ENCODE peak calls at places on chromosomes 16 and 17, in seven cellular contexts. I is fibroblast of pulmonary artery; D is NCI-H82; Y is caudate nucleus; R is A549; L is GM04504; V is activated CD4-positive, alpha-beta T cell treated with anti-CD3 and anti-CD28 coated beads for 4 hours. J is an unnamed sample.

GRCh38 chr16:65064131-65064530 is 57.7 kb downstream of the CDH11 start:
- DNase-seq in V (no peak), D (no peak), R (no peak), I (no peak), Y (no peak), L (no peak), J (no peak)

GRCh38 chr16:19330801-19331484 is 45.4 kb downstream of the CLEC19A start:
- DNase-seq in L (no peak), I (no peak), Y (peak; percentile 13), D (no peak), V (no peak), R (peak; percentile 67), J (peak; percentile 8)

GRCh38 chr17:15000661-15001060 is 264.5 kb downstream of the PMP22 start:
- DNase-seq in L (no peak), I (no peak), V (no peak), D (no peak), Y (no peak), R (no peak), J (no peak)

GRCh38 chr17:40341808-40342574 is 22.5 kb downstream of the GJD3 start:
- DNase-seq in Y (peak; percentile 72), I (peak; percentile 71), R (peak; percentile 72), V (no peak), L (no peak), D (peak; percentile 86), J (peak; percentile 63)

GRCh38 chr17:29760771-29761682 is 138.3 kb upstream of the CORO6 start:
- DNase-seq in V (peak; percentile 84), L (peak; percentile 77), D (peak; percentile 83), Y (peak; percentile 75), R (peak; percentile 88), I (peak; percentile 89), J (peak; percentile 49)

GRCh38 chr17:68738044-68738443 is 136.9 kb upstream of the FAM20A start:
- DNase-seq in V (no peak), R (no peak), L (no peak), D (no peak), Y (no peak), I (peak; percentile 29), J (no peak)

GRCh38 chr17:36512641-36513040 is 22.0 kb downstream of the MYO19 start:
- DNase-seq in L (no peak), R (no peak), D (no peak), I (no peak), Y (no peak), V (no peak), J (no peak)

GRCh38 chr17:21313320-21313719 is 28.8 kb downstream of the MAP2K3 start:
- DNase-seq in Y (no peak), L (no peak), R (no peak), V (no peak), I (no peak), D (no peak), J (no peak)

GRCh38 chr16:20675488-20676267 is 21.8 kb downstream of the ACSM1 start:
- DNase-seq in R (no peak), Y (no peak), D (no peak), L (no peak), V (peak; percentile 8), I (peak; percentile 44), J (no peak)

GRCh38 chr17:52158450-52159042 is at the start of gene CA10:
- DNase-seq in D (peak; percentile 63), Y (no peak), L (no peak), V (no peak), R (no peak), I (no peak), J (peak; percentile 90)

GRCh38 chr17:68011199-68011665 is 15.0 kb upstream of the C17orf58 start:
- DNase-seq in I (peak; percentile 28), L (no peak), V (peak; percentile 54), Y (peak; percentile 8), R (peak; percentile 71), D (peak; percentile 63), J (no peak)

GRCh38 chr16:85627102-85627834 is 14.1 kb downstream of the GSE1 start:
- DNase-seq in D (no peak), R (no peak), Y (no peak), L (no peak), V (no peak), I (no peak), J (no peak)

GRCh38 chr17:44872131-44872768 is 24.6 kb downstream of the HIGD1B start:
- DNase-seq in L (no peak), Y (no peak), V (no peak), R (no peak), D (no peak), I (peak; percentile 29), J (peak; percentile 32)

GRCh38 chr17:76905836-76906235 is 37.6 kb downstream of the MGAT5B start:
- DNase-seq in R (no peak), I (no peak), L (no peak), Y (no peak), D (no peak), V (no peak), J (no peak)

GRCh38 chr17:78358538-78359215 is 1.2 kb downstream of the SOCS3 start:
- DNase-seq in V (peak; percentile 17), R (peak; percentile 82), D (peak; percentile 48), Y (no peak), L (no peak), I (peak; percentile 64), J (no peak)

GRCh38 chr17:67754001-67754400 is 36.3 kb downstream of the NOL11 start:
- DNase-seq in V (no peak), L (no peak), I (no peak), D (no peak), R (no peak), Y (no peak), J (no peak)

GRCh38 chr17:47907932-47908562 is 12.0 kb downstream of the SP2 start:
- DNase-seq in D (no peak), L (no peak), R (no peak), I (no peak), V (no peak), Y (no peak), J (no peak)

GRCh38 chr16:50602531-50603205 is 54.5 kb downstream of the NKD1 start:
- DNase-seq in L (no peak), I (no peak), D (no peak), V (peak; percentile 34), Y (no peak), R (no peak), J (peak; percentile 24)

GRCh38 chr17:6551909-6552768 is 4.2 kb downstream of the PITPNM3 start:
- DNase-seq in D (no peak), R (no peak), Y (no peak), I (no peak), V (no peak), L (no peak), J (peak; percentile 66)

GRCh38 chr16:21664801-21665492 is 1.2 kb downstream of the OTOA start:
- DNase-seq in I (no peak), Y (no peak), L (no peak), D (no peak), R (no peak), V (no peak), J (no peak)

GRCh38 chr16:89563639-89564392 is 3.3 kb downstream of the RPL13 start:
- DNase-seq in Y (no peak), D (no peak), I (no peak), V (no peak), R (no peak), L (no peak), J (no peak)

GRCh38 chr17:77600346-77600745 is 358.2 kb upstream of the TNRC6C start:
- DNase-seq in I (no peak), Y (no peak), D (no peak), V (no peak), L (no peak), R (no peak), J (no peak)

GRCh38 chr16:71407731-71408130 is 34.1 kb downstream of the TLE7 start:
- DNase-seq in I (no peak), L (no peak), R (no peak), Y (no peak), V (no peak), D (no peak), J (no peak)

GRCh38 chr16:69109486-69110270 is 4.2 kb downstream of the HAS3 start:
- DNase-seq in L (no peak), I (no peak), V (no peak), D (no peak), Y (no peak), R (no peak), J (no peak)

GRCh38 chr17:3925684-3926537 is 9.6 kb upstream of the P2RX1 start:
- DNase-seq in I (no peak), D (no peak), R (no peak), L (no peak), Y (no peak), V (no peak), J (no peak)

GRCh38 chr16:761580-761979 is 1.0 kb downstream of the MSLN start:
- DNase-seq in L (no peak), V (no peak), D (no peak), I (no peak), Y (no peak), R (no peak), J (no peak)

GRCh38 chr16:29863669-29863984 is 601 bp upstream of the CDIPT start:
- DNase-seq in Y (no peak), L (no peak), V (no peak), D (no peak), I (no peak), R (no peak), J (no peak)

GRCh38 chr17:9522074-9522473 is 53.5 kb downstream of the STX8 start:
- DNase-seq in L (no peak), D (peak; percentile 61), R (peak; percentile 60), Y (no peak), I (peak; percentile 74), V (peak; percentile 6), J (peak; percentile 34)

GRCh38 chr17:28957277-28957991 is 6.1 kb upstream of the PHF12 start:
- DNase-seq in R (no peak), Y (no peak), D (no peak), I (no peak), L (no peak), V (no peak), J (no peak)

GRCh38 chr16:78072275-78072674 is 27.2 kb upstream of the WWOX start:
- DNase-seq in D (no peak), R (no peak), I (no peak), Y (no peak), V (no peak), L (no peak), J (no peak)

GRCh38 chr17:40516581-40517285 is 15.3 kb upstream of the TNS4 start:
- DNase-seq in Y (no peak), I (no peak), V (peak; percentile 58), D (no peak), L (no peak), R (peak; percentile 85), J (no peak)

GRCh38 chr16:23508589-23509440 is 1.5 kb downstream of the GGA2 start:
- DNase-seq in R (no peak), I (peak; percentile 22), D (peak; percentile 60), L (no peak), Y (no peak), V (no peak), J (peak; percentile 53)